ENCODE peak calls at places on chromosomes 1 and 21, in ten cellular contexts. U, Z, I, E, Y, S, J, H, Q and F are unnamed samples.

GRCh38 chr1:152143147-152143845 is 15.7 kb downstream of the RPTN start:
- DNase-seq in E (no peak), Q (no peak), I (no peak), J (peak), S (no peak), H (no peak), U (no peak), Z (no peak), Y (no peak), F (no peak)

GRCh38 chr1:209873067-209873810 is 45.5 kb downstream of the UTP25 start:
- DNase-seq in H (no peak), Z (no peak), Q (no peak), E (peak), S (no peak), I (no peak), J (no peak), U (no peak), Y (no peak), F (no peak)

GRCh38 chr1:158145173-158145719 is 35.4 kb upstream of the CD1D start:
- DNase-seq in Q (no peak), S (no peak), Y (peak), Z (no peak), U (no peak), J (no peak), H (peak), I (peak), E (peak), F (peak)

GRCh38 chr1:18724001-18724411 is 93.4 kb downstream of the PAX7 start:
- DNase-seq in S (no peak), Z (no peak), J (no peak), I (no peak), Q (no peak), Y (no peak), U (peak), H (peak), E (no peak), F (no peak)

GRCh38 chr1:938711-939504 is 15.2 kb downstream of the SAMD11 start:
- DNase-seq in Q (peak), H (no peak), Z (no peak), U (peak), E (no peak), S (no peak), I (no peak), Y (no peak), J (no peak), F (no peak)

GRCh38 chr1:165069829-165070228 is 286.7 kb downstream of the LMX1A start:
- DNase-seq in E (no peak), S (no peak), I (no peak), Q (no peak), U (no peak), Y (no peak), Z (no peak), H (no peak), J (no peak), F (no peak)

GRCh38 chr1:239952348-239953307 is 139.1 kb upstream of the FMN2 start:
- DNase-seq in I (no peak), J (peak), E (no peak), S (no peak), H (no peak), U (peak), Q (peak), Z (no peak), Y (no peak), F (no peak)

GRCh38 chr1:234969630-234970370 is 158.8 kb downstream of the TOMM20 start:
- DNase-seq in I (peak), E (peak), U (peak), Q (no peak), Z (no peak), H (peak), Y (no peak), J (no peak), S (peak), F (no peak)

GRCh38 chr1:212030936-212031528 is 4.3 kb downstream of the INTS7 start:
- DNase-seq in U (no peak), Q (peak), I (no peak), H (no peak), E (peak), J (no peak), Y (peak), Z (no peak), S (peak), F (peak)

GRCh38 chr1:151408891-151409290 is 9.5 kb downstream of the PSMB4 start:
- DNase-seq in H (no peak), Z (no peak), J (no peak), I (no peak), S (no peak), Y (no peak), E (no peak), U (no peak), Q (no peak), F (no peak)

GRCh38 chr1:46205794-46206193 is 2.7 kb downstream of the LURAP1 start:
- DNase-seq in U (no peak), Y (no peak), H (no peak), S (no peak), E (no peak), J (no peak), Q (no peak), I (peak), Z (no peak), F (no peak)

GRCh38 chr1:89440911-89441310 is 77.1 kb downstream of the GBP6 start:
- DNase-seq in H (no peak), J (no peak), Z (no peak), S (no peak), Y (no peak), U (no peak), E (no peak), Q (no peak), I (no peak), F (no peak)

GRCh38 chr1:57959727-57960300 is 536.0 kb upstream of the DAB1 start:
- DNase-seq in S (no peak), Y (no peak), U (no peak), Q (no peak), H (peak), I (no peak), Z (no peak), J (no peak), E (no peak), F (no peak)

GRCh38 chr1:145871994-145872411 is 13.1 kb upstream of the PIAS3 start:
- DNase-seq in S (no peak), Q (peak), J (peak), Y (no peak), Z (no peak), U (peak), H (no peak), I (peak), E (peak), F (no peak)

GRCh38 chr1:200153277-200154055 is 126.0 kb downstream of the NR5A2 start:
- DNase-seq in Y (no peak), Q (peak), I (no peak), H (no peak), Z (no peak), U (no peak), S (no peak), J (peak), E (no peak), F (no peak)

GRCh38 chr1:152148051-152148450 is 11.0 kb downstream of the RPTN start:
- DNase-seq in E (no peak), J (no peak), I (no peak), S (no peak), Q (no peak), Z (no peak), H (no peak), Y (no peak), U (no peak), F (no peak)

GRCh38 chr1:18549131-18549530 is 68.4 kb downstream of the KLHDC7A start:
- DNase-seq in I (no peak), J (no peak), Y (no peak), S (no peak), H (no peak), E (no peak), U (no peak), Z (no peak), Q (no peak), F (no peak)

GRCh38 chr1:166944186-166944967 is 31.0 kb downstream of the ILDR2 start:
- DNase-seq in E (no peak), Y (no peak), J (no peak), H (no peak), I (no peak), S (peak), Z (no peak), Q (peak), U (no peak), F (no peak)

GRCh38 chr1:210332719-210333398 is 4.2 kb downstream of the HHAT start:
- DNase-seq in Z (no peak), I (no peak), E (no peak), Y (no peak), J (peak), Q (no peak), H (no peak), S (no peak), U (no peak), F (no peak)

GRCh38 chr1:187121661-187122060 is 292.9 kb downstream of the PLA2G4A start:
- DNase-seq in Y (no peak), S (no peak), Q (no peak), I (no peak), J (no peak), H (no peak), Z (no peak), U (no peak), E (no peak), F (no peak)

GRCh38 chr1:235614442-235614954 is 35.1 kb downstream of the GNG4 start:
- DNase-seq in E (no peak), S (no peak), I (no peak), H (no peak), U (no peak), J (no peak), Z (no peak), Y (no peak), Q (no peak), F (no peak)

GRCh38 chr1:93871356-93871755 is 7.7 kb downstream of the DNTTIP2 start:
- DNase-seq in Q (no peak), S (no peak), J (no peak), E (no peak), H (no peak), Y (no peak), Z (no peak), U (no peak), I (no peak), F (no peak)

GRCh38 chr1:209048961-209049669 is 534.4 kb upstream of the CAMK1G start:
- DNase-seq in E (no peak), Z (no peak), Y (no peak), H (no peak), I (no peak), U (no peak), S (no peak), Q (no peak), J (no peak), F (no peak)

GRCh38 chr1:3653286-3653618 is 936 bp downstream of the TP73 start:
- DNase-seq in Y (no peak), Q (no peak), E (no peak), H (no peak), J (no peak), I (no peak), S (no peak), Z (no peak), U (no peak), F (no peak)

GRCh38 chr1:237390798-237391197 is 348.8 kb downstream of the RYR2 start:
- DNase-seq in Q (peak), H (no peak), E (peak), Z (no peak), Y (no peak), J (no peak), U (no peak), S (no peak), I (no peak), F (no peak)

GRCh38 chr1:22625262-22625925 is 11.0 kb upstream of the C1QA start:
- DNase-seq in Q (no peak), Y (no peak), E (peak), I (no peak), H (no peak), J (no peak), U (peak), Z (no peak), S (no peak), F (no peak)

GRCh38 chr1:48030696-48031365 is 33.6 kb upstream of the TRABD2B start:
- DNase-seq in S (no peak), E (no peak), I (no peak), Z (no peak), Q (no peak), J (no peak), U (peak), Y (no peak), H (peak), F (no peak)

GRCh38 chr1:159483501-159483900 is 44.0 kb downstream of the OR10J1 start:
- DNase-seq in Y (no peak), E (no peak), Q (no peak), H (no peak), J (no peak), U (no peak), I (no peak), Z (no peak), S (no peak), F (no peak)
- TF ChIP-seq CTCF in Y (no peak), E (no peak), Q (no peak), H (no peak), J (no peak), U (no peak), I (no peak), Z (no peak), S (no peak), F (no peak)

GRCh38 chr1:119747451-119747850 is 21.3 kb downstream of the HMGCS2 start:
- DNase-seq in Y (no peak), Q (no peak), S (no peak), E (no peak), H (no peak), I (no peak), Z (no peak), J (no peak), U (no peak), F (no peak)
- H3K4me3 ChIP-seq in Y (no peak), Q (no peak), S (no peak), E (no peak), H (no peak), I (no peak), Z (no peak), J (no peak), U (no peak), F (no peak)

DNA sequence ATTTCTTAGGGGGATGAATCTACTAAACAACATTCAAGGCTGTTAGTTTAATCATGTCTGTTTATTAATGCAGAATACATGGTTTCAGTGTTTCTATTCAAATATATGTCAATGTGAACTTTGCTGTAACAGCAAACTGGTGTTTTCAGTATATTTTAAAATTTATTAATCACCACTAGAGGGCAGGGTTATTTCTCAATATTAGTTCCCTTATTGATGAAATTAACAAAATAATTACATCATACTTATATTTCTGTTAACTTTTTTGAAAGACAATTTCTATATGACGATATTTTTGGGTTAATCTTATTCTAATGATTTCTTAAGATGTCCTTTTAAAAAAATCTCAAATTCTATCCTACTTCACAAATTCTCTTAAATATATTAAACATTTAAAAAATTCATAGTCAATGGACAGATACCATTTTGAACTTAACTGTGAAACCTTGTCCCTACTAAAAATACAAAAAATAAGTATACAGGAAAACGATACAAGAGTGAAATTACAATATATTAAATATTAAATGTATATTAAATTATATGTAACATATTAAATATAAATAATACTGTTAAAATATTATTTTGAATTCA is 1034.1 kb upstream of the PRMT6 start:
- DNase-seq in Q (no peak), H (no peak), S (no peak), I (no peak), E (peak), Z (no peak), U (no peak), Y (no peak), J (no peak), F (no peak)
- TF ChIP-seq CTCF in Q (no peak), H (no peak), S (peak), I (peak), E (peak), Z (no peak), U (peak), Y (peak), J (peak), F (peak)

GRCh38 chr1:198620951-198621824 is 17.7 kb upstream of the PTPRC start:
- DNase-seq in E (no peak), H (no peak), Q (peak), Z (no peak), J (peak), I (no peak), U (no peak), S (no peak), Y (no peak), F (no peak)
- H3K4me3 ChIP-seq in E (no peak), H (no peak), Q (no peak), Z (no peak), J (no peak), I (no peak), U (no peak), S (no peak), Y (no peak), F (no peak)

GRCh38 chr1:202590119-202590518 is 120.1 kb downstream of the SYT2 start:
- DNase-seq in E (no peak), S (no peak), J (no peak), Q (no peak), Y (no peak), I (no peak), Z (no peak), H (no peak), U (no peak), F (no peak)

GRCh38 chr1:202590975-202591411 is 119.3 kb downstream of the SYT2 start:
- DNase-seq in Y (no peak), S (no peak), I (no peak), H (no peak), E (no peak), Z (no peak), J (no peak), U (no peak), Q (no peak), F (no peak)

GRCh38 chr1:202587859-202588480 is 122.3 kb downstream of the SYT2 start:
- DNase-seq in I (no peak), S (no peak), U (no peak), H (no peak), J (no peak), Z (no peak), E (no peak), Q (no peak), Y (no peak), F (no peak)

GRCh38 chr1:202588644-202589189 is 121.5 kb downstream of the SYT2 start:
- DNase-seq in E (no peak), Z (no peak), H (no peak), U (no peak), Q (no peak), Y (no peak), S (no peak), I (peak), J (no peak), F (no peak)

DNA sequence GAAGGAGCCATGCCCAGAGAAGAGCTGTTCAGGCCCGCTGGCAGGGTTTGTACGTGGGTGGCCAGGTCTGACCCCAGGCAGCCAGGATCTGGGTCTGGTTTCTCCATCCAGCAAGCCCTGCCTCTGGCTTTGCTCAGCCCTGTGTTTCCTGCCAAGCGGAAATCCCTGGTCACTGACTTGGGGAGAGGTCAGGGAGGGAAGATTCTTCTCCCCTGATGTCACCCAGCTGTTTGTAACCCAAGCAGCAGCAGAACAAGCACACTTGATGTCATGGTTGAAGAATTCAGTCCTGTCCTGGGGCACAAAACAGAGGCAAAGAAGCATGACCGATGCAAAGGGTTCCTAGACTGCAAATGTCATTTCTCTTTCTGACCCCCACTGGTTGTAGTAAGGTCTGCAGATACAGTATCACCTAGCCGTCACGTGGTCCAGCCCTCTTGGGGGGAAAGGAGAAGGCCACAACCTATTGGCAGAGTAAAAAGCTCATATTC is 121.0 kb downstream of the SYT2 start:
- DNase-seq in J (no peak), Y (peak), H (peak), U (peak), Z (peak), I (peak), S (peak), Q (no peak), E (peak), F (peak)
- TF ChIP-seq CTCF in J (no peak), Y (no peak), H (no peak), U (peak), Z (no peak), I (no peak), S (no peak), Q (no peak), E (no peak), F (no peak)

GRCh38 chr21:38434913-38435533 is 63.3 kb downstream of the ERG start:
- DNase-seq in H (no peak), E (peak), S (peak), Q (no peak), Z (no peak), I (no peak), J (no peak), U (no peak), Y (no peak), F (no peak)
- H3K4me3 ChIP-seq in H (no peak), E (peak), S (peak), Q (no peak), Z (no peak), I (no peak), J (peak), U (no peak), Y (peak), F (peak)

GRCh38 chr1:153796786-153797659 is 21.8 kb downstream of the SLC27A3 start:
- DNase-seq in E (peak), U (peak), I (peak), Y (no peak), S (peak), Q (peak), Z (peak), J (peak), H (peak), F (no peak)
- TF ChIP-seq CTCF in E (peak), U (peak), I (peak), Y (peak), S (peak), Q (peak), Z (no peak), J (peak), H (peak), F (peak)

GRCh38 chr21:43294194-43294902 is 125.5 kb downstream of the CRYAA start:
- DNase-seq in E (no peak), Z (no peak), H (no peak), Y (no peak), U (no peak), I (peak), J (no peak), S (no peak), Q (no peak), F (no peak)
- H3K4me3 ChIP-seq in E (no peak), Z (no peak), H (no peak), Y (no peak), U (no peak), I (no peak), J (no peak), S (no peak), Q (no peak), F (no peak)

GRCh38 chr1:225437710-225438437 is 10.0 kb upstream of the LBR start:
- DNase-seq in E (peak), Q (no peak), I (no peak), J (no peak), S (no peak), H (no peak), Z (no peak), U (peak), Y (no peak), F (no peak)

GRCh38 chr1:225445644-225446297 is 17.9 kb upstream of the LBR start:
- DNase-seq in S (no peak), Y (no peak), Z (no peak), Q (no peak), I (no peak), H (peak), U (peak), J (no peak), E (no peak), F (no peak)

GRCh38 chr1:225442156-225442555 is 14.3 kb upstream of the LBR start:
- DNase-seq in J (peak), Q (no peak), I (no peak), S (no peak), U (no peak), E (no peak), Y (no peak), Z (no peak), H (no peak), F (no peak)

GRCh38 chr1:225440380-225440957 is 12.6 kb upstream of the LBR start:
- DNase-seq in H (no peak), I (no peak), E (no peak), Q (no peak), U (no peak), S (no peak), J (no peak), Z (no peak), Y (no peak), F (no peak)

GRCh38 chr1:225441314-225442119 is 13.7 kb upstream of the LBR start:
- DNase-seq in I (no peak), Y (no peak), Z (no peak), J (peak), Q (no peak), H (no peak), S (no peak), E (no peak), U (no peak), F (no peak)
- TF ChIP-seq CTCF in I (no peak), Y (peak), Z (no peak), J (peak), Q (peak), H (no peak), S (peak), E (peak), U (peak), F (no peak)